ENCODE peak calls at places on chromosome 17, in five cellular contexts. C is heart left ventricle; H is NB4; L is CD8-positive, alpha-beta T cell; E is mucosa of descending colon. A is an unnamed sample.
A peak's percentile ranks its signal among the peaks of the same experiment; 100 is the strongest.

GRCh38 chr17:76265624-76266243 is 586 bp downstream of the UBALD2 start:
- DNase-seq in C (peak; percentile 68), H (peak; percentile 63), L (peak; percentile 63), E (peak; percentile 82), A (peak; percentile 93)

GRCh38 chr17:19448341-19449268 is 37.6 kb downstream of the RNF112 start:
- DNase-seq in E (no peak), C (no peak), H (no peak), L (no peak), A (peak; percentile 35)

GRCh38 chr17:48429638-48430586 is at the start of gene SKAP1:
- DNase-seq in C (no peak), L (peak; percentile 66), E (peak; percentile 79), H (no peak), A (peak; percentile 90)

GRCh38 chr17:77285594-77286390 is 145.0 kb downstream of the SEC14L1 start:
- DNase-seq in L (no peak), H (peak; percentile 82), E (peak; percentile 86), C (peak; percentile 51), A (peak; percentile 85)

GRCh38 chr17:49910094-49910857 is 58.7 kb upstream of the DLX4 start:
- DNase-seq in E (no peak), L (no peak), H (no peak), C (no peak), A (peak; percentile 84)

GRCh38 chr17:83198366-83199341 is 119.2 kb downstream of the METRNL start:
- DNase-seq in H (peak; percentile 52), C (no peak), L (no peak), E (peak; percentile 51), A (peak; percentile 58)

GRCh38 chr17:8803531-8804416 is 4.6 kb upstream of the MFSD6L start:
- DNase-seq in L (no peak), C (no peak), E (no peak), H (peak; percentile 11), A (no peak)

GRCh38 chr17:45334231-45334630 is 17.4 kb upstream of the MAP3K14 start:
- DNase-seq in H (no peak), C (no peak), L (no peak), E (no peak), A (no peak)

GRCh38 chr17:29585080-29585751 is 4.2 kb downstream of the GIT1 start:
- DNase-seq in L (peak; percentile 45), H (no peak), C (peak; percentile 72), E (no peak), A (no peak)

GRCh38 chr17:10192963-10193362 is 5.4 kb downstream of the GAS7 start:
- DNase-seq in H (no peak), E (no peak), C (no peak), L (no peak), A (no peak)

GRCh38 chr17:50867856-50868438 is 1.8 kb upstream of the TOB1 start:
- DNase-seq in E (no peak), L (no peak), H (no peak), C (no peak), A (no peak)

GRCh38 chr17:31405941-31406371 is 14.5 kb downstream of the RAB11FIP4 start:
- DNase-seq in H (no peak), C (no peak), L (no peak), E (peak; percentile 22), A (no peak)

GRCh38 chr17:74281799-74282198 is 7.8 kb downstream of the DNAI2 start:
- DNase-seq in C (no peak), E (no peak), L (no peak), H (no peak), A (no peak)

GRCh38 chr17:12048843-12049473 is 28.3 kb downstream of the MAP2K4 start:
- DNase-seq in H (no peak), C (no peak), E (no peak), L (no peak), A (no peak)

GRCh38 chr17:12050646-12051225 is 30.1 kb downstream of the MAP2K4 start:
- DNase-seq in C (no peak), E (no peak), L (no peak), H (no peak), A (no peak)

GRCh38 chr17:12047977-12048376 is 27.3 kb downstream of the MAP2K4 start:
- DNase-seq in E (no peak), C (no peak), L (no peak), H (peak; percentile 10), A (no peak)

GRCh38 chr17:12055889-12056288 is 35.2 kb downstream of the MAP2K4 start:
- DNase-seq in H (no peak), L (no peak), C (no peak), E (no peak), A (no peak)

GRCh38 chr17:12053552-12053951 is 32.9 kb downstream of the MAP2K4 start:
- DNase-seq in E (no peak), C (no peak), L (no peak), H (no peak), A (no peak)
- H3K4me3 ChIP-seq in E (no peak overlapping the region), C (no peak overlapping the region), L (no peak overlapping the region), H (no peak overlapping the region), A (no peak overlapping the region)

DNA sequence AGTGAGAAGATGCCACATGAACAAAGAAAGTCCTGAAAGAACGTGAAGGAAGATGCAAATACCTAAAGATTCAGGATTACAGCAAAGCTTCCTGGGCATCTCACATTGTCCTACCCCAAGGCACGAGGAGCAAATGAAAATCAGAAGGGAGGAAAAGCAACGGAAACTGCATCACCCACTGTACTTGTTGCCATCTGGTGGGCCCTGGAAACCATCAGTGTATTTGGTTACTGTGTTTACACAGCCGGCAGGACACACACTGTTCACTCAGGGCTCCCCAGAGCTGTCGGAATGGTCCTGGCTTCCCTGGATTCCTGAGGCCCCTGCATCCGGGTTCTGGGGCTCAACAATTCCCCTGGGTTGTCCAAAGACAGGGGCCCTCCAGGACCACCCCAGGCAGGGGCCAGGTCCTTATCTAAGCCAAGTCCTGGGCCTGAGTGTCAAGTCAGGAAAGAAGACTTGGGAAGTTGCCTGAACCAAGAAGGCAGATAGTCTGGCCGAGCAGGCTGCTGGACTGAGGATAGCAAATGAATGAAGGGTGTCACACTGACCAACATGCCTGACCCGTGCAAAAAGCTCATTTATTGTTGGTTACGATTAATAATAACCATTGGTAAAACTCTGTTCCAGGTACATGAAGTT is 52.8 kb downstream of the SOX9 start:
- DNase-seq in H (no peak), C (no peak), L (no peak), E (no peak), A (no peak)
- H3K4me3 ChIP-seq in H (no peak overlapping the region), C (no peak overlapping the region), L (no peak overlapping the region), E (no peak overlapping the region), A (no peak overlapping the region)

DNA sequence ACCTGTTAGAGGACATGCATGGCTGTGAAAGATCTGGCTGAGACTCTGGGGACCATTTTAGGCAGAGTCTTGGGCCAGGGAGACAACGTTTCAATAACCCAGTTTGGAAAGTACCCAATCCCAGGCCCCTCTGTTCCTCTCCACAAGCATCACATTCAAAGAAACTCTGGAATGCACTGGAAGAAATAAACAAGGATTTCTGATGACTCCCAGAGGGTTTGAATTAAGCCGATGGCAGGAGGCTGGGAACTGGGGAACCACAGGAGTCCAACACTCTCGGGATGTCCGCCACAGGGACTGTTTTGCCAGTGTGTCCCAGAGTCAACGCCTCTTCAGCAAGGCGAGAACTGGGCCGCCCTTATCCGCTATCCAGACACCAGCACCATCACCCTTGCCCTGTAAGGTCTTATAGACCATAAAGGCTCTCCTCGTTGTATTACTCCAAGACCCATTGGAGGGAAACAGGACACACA is 3.3 kb downstream of the PMP22 start:
- DNase-seq in H (no peak), L (no peak), E (no peak), C (no peak), A (no peak)
- H3K4me3 ChIP-seq in H (no peak overlapping the region), L (no peak overlapping the region), E (peak overlapping the region; percentile 21), C (peak overlapping the region; percentile 50), A (peak overlapping the region; percentile 71)

GRCh38 chr17:65557349-65558310 is 3.8 kb downstream of the AXIN2 start:
- DNase-seq in C (no peak), E (no peak), L (peak; percentile 42), H (no peak), A (no peak)
- H3K4me3 ChIP-seq in C (no peak overlapping the region), E (no peak overlapping the region), L (no peak overlapping the region), H (no peak overlapping the region), A (no peak overlapping the region)

GRCh38 chr17:63845509-63845908 is 3.0 kb upstream of the SMARCD2 start:
- DNase-seq in C (no peak), E (no peak), L (no peak), H (no peak), A (no peak)

GRCh38 chr17:63850401-63850800 is 7.9 kb upstream of the SMARCD2 start:
- DNase-seq in L (no peak), E (no peak), C (no peak), H (no peak), A (no peak)

GRCh38 chr17:63853260-63853659 is 10.8 kb upstream of the SMARCD2 start:
- DNase-seq in L (no peak), E (no peak), H (no peak), C (no peak), A (no peak)

GRCh38 chr17:63847525-63848249 is 5.2 kb upstream of the SMARCD2 start:
- DNase-seq in C (no peak), H (no peak), E (no peak), L (no peak), A (no peak)

GRCh38 chr17:63848834-63849689 is 6.6 kb upstream of the SMARCD2 start:
- DNase-seq in E (peak; percentile 94), C (peak; percentile 94), L (peak; percentile 95), H (peak; percentile 43), A (peak; percentile 92)
- H3K4me3 ChIP-seq in E (no peak overlapping the region), C (peak overlapping the region; percentile 14), L (peak overlapping the region; percentile 55), H (no peak overlapping the region), A (no peak overlapping the region)

GRCh38 chr17:16383216-16383615 is 2.3 kb downstream of the UBB start:
- DNase-seq in E (no peak), L (no peak), C (no peak), H (no peak), A (no peak)

GRCh38 chr17:16378631-16379282 is 2.1 kb upstream of the UBB start:
- DNase-seq in H (no peak), E (peak; percentile 66), L (no peak), C (no peak), A (peak; percentile 83)

GRCh38 chr17:16379654-16380053 is 1.2 kb upstream of the UBB start:
- DNase-seq in H (no peak), E (no peak), C (no peak), L (no peak), A (no peak)

GRCh38 chr17:16381496-16381820 is 567 bp downstream of the UBB start:
- DNase-seq in C (no peak), E (no peak), L (no peak), H (no peak), A (no peak)

GRCh38 chr17:16380640-16381495 is at the start of gene UBB:
- DNase-seq in E (peak; percentile 98), L (peak; percentile 94), H (peak; percentile 98), C (peak; percentile 98), A (peak; percentile 97)
- H3K4me3 ChIP-seq in E (peak within 1 kb of the TSS; percentile 56), L (peak within 1 kb of the TSS; percentile 79), H (peak within 1 kb of the TSS; percentile 100), C (peak within 1 kb of the TSS; percentile 72), A (peak within 1 kb of the TSS; percentile 57)